ENCODE peak calls at places on chromosomes 4 and X, in seven cellular contexts. U, C, K, D, F, M and J are unnamed samples.

GRCh38 chr4:91958651-91959050 is 345.1 kb upstream of the GRID2 start:
- DNase-seq in U (no peak), M (no peak), C (no peak), D (no peak), F (no peak), K (no peak), J (peak; percentile 8)

GRCh38 chrX:39418132-39418935 is 617.1 kb downstream of the MID1IP1 start:
- DNase-seq in M (no peak), K (no peak), D (no peak), F (no peak), C (no peak), U (no peak), J (no peak)

GRCh38 chr4:83855044-83855443 is 319.1 kb downstream of the GPAT3 start:
- DNase-seq in C (no peak), D (no peak), K (no peak), M (no peak), U (no peak), F (no peak), J (peak; percentile 87)

GRCh38 chrX:154437971-154438893 is 1.3 kb downstream of the GDI1 start:
- DNase-seq in U (no peak), M (no peak), C (no peak), K (no peak), F (no peak), D (no peak), J (no peak)

GRCh38 chr4:118018381-118018780 is 15.9 kb upstream of the NDST3 start:
- DNase-seq in D (no peak), U (no peak), K (no peak), M (no peak), F (no peak), C (no peak), J (no peak)

GRCh38 chr4:122798101-122798500 is 28.5 kb upstream of the FGF2 start:
- DNase-seq in U (no peak), F (no peak), C (no peak), K (no peak), M (no peak), D (no peak), J (peak; percentile 97)

GRCh38 chr4:1033840-1034551 is 22.6 kb downstream of the FGFRL1 start:
- DNase-seq in C (no peak), M (no peak), U (no peak), K (no peak), D (no peak), F (no peak), J (peak; percentile 41)

GRCh38 chr4:4560136-4560535 is 18.3 kb upstream of the STX18 start:
- DNase-seq in D (no peak), U (no peak), C (no peak), M (no peak), F (no peak), K (no peak), J (peak; percentile 30)

GRCh38 chr4:107823870-107824366 is 814 bp upstream of the SGMS2 start:
- DNase-seq in C (no peak), K (no peak), U (no peak), D (no peak), M (no peak), F (no peak), J (no peak)

GRCh38 chrX:57871463-57871862 is 38.8 kb downstream of the ZXDA start:
- DNase-seq in M (no peak), C (no peak), D (no peak), K (no peak), U (no peak), F (no peak), J (no peak)

GRCh38 chrX:106949366-106949765 is 29.2 kb downstream of the CLDN2 start:
- DNase-seq in K (no peak), U (no peak), F (no peak), D (no peak), M (no peak), C (no peak), J (no peak)

GRCh38 chr4:55123791-55124190 is 1.6 kb downstream of the KDR start:
- DNase-seq in D (no peak), U (no peak), M (no peak), K (no peak), C (no peak), F (no peak), J (no peak)

GRCh38 chr4:45036677-45037076 is 310.3 kb upstream of the GNPDA2 start:
- DNase-seq in K (no peak), C (no peak), F (no peak), M (no peak), U (no peak), D (no peak), J (peak; percentile 9)

GRCh38 chrX:153781428-153782047 is 697 bp downstream of the SRPK3 start:
- DNase-seq in D (no peak), K (no peak), C (no peak), U (no peak), F (no peak), M (no peak), J (no peak)

GRCh38 chr4:123257563-123257962 is 139.0 kb upstream of the SPRY1 start:
- DNase-seq in U (no peak), C (no peak), K (no peak), M (no peak), D (no peak), F (no peak), J (no peak)

GRCh38 chr4:149552601-149553000 is 263.0 kb downstream of the IQCM start:
- DNase-seq in M (no peak), F (no peak), D (no peak), K (no peak), U (no peak), C (no peak), J (no peak)

GRCh38 chrX:152861116-152861515 is 30.3 kb downstream of the NSDHL start:
- DNase-seq in C (no peak), D (no peak), M (no peak), U (no peak), K (no peak), F (no peak), J (peak; percentile 18)

GRCh38 chr4:25535278-25535677 is 120.4 kb upstream of the SLC34A2 start:
- DNase-seq in D (no peak), C (no peak), M (no peak), F (no peak), U (no peak), K (no peak), J (no peak)

GRCh38 chrX:114970806-114971205 is 46.6 kb downstream of the IL13RA2 start:
- DNase-seq in F (no peak), U (no peak), M (no peak), D (no peak), C (no peak), K (no peak), J (no peak)

GRCh38 chr4:2280531-2281300 is 18.8 kb upstream of the MXD4 start:
- DNase-seq in M (no peak), F (no peak), U (no peak), D (no peak), K (no peak), C (no peak), J (no peak)

GRCh38 chr4:130576218-130576617 is 1480.3 kb downstream of the C4orf33 start:
- DNase-seq in K (no peak), M (no peak), F (no peak), U (no peak), C (no peak), D (no peak), J (no peak)

GRCh38 chr4:37827030-37827705 is 682 bp downstream of the PGM2 start:
- DNase-seq in M (no peak), C (peak; percentile 12), D (no peak), F (peak; percentile 35), K (peak; percentile 2), U (no peak), J (peak; percentile 79)

GRCh38 chr4:129140521-129140920 is 44.6 kb downstream of the C4orf33 start:
- DNase-seq in C (no peak), M (no peak), D (no peak), U (no peak), F (no peak), K (no peak), J (peak; percentile 37)

GRCh38 chrX:69018416-69019072 is 146.7 kb downstream of the PJA1 start:
- DNase-seq in C (no peak), K (no peak), D (no peak), M (no peak), F (no peak), U (no peak), J (no peak)

GRCh38 chr4:80305466-80305865 is 30.1 kb upstream of the CFAP299 start:
- DNase-seq in M (no peak), K (no peak), C (no peak), D (no peak), U (no peak), F (no peak), J (peak; percentile 19)

GRCh38 chr4:54496412-54496811 is 161.3 kb upstream of the KIT start:
- DNase-seq in M (no peak), F (no peak), C (no peak), U (no peak), K (no peak), D (no peak), J (no peak)

GRCh38 chrX:15674514-15674898 is 9.9 kb upstream of the CLTRN start:
- DNase-seq in F (peak; percentile 36), U (peak; percentile 94), K (peak; percentile 75), C (no peak), M (peak; percentile 80), D (peak; percentile 97), J (peak; percentile 94)

GRCh38 chr4:104942990-104943758 is 203.5 kb upstream of the TET2 start:
- DNase-seq in F (no peak), U (no peak), K (no peak), D (no peak), C (no peak), M (no peak), J (no peak)

GRCh38 chrX:38048886-38049285 is 42.5 kb downstream of the SYTL5 start:
- DNase-seq in K (no peak), D (no peak), U (no peak), C (no peak), F (no peak), M (no peak), J (no peak)

GRCh38 chrX:27815209-27815608 is 7.4 kb downstream of the MAGEB10 start:
- DNase-seq in F (no peak), U (no peak), M (no peak), C (no peak), D (no peak), K (no peak), J (peak; percentile 21)

GRCh38 chrX:40646489-40647306 is 663 bp downstream of the CXorf38 start:
- DNase-seq in U (peak; percentile 70), K (peak; percentile 7), M (peak; percentile 16), D (peak; percentile 72), C (no peak), F (no peak), J (peak; percentile 39)